ENCODE peak calls at places on chromosomes 11 and 22, in five cellular contexts. H, M, A, Z and T are unnamed samples.
A peak's percentile ranks its signal among the peaks of the same experiment; 100 is the strongest.

GRCh38 chr11:120061036-120061760 is 76.7 kb downstream of the TRIM29 start:
- DNase-seq in A (no peak), Z (peak; percentile 41), M (no peak), H (no peak), T (peak; percentile 21)

GRCh38 chr11:31834237-31834636 is 23.1 kb upstream of the PAX6 start:
- DNase-seq in M (no peak), H (no peak), A (no peak), Z (no peak), T (no peak)

GRCh38 chr22:17085277-17086091 is 684 bp downstream of the IL17RA start:
- DNase-seq in A (peak; percentile 47), H (no peak), Z (peak; percentile 74), M (no peak), T (peak; percentile 28)

GRCh38 chr11:128548655-128549255 is 38.6 kb downstream of the ETS1 start:
- DNase-seq in Z (peak; percentile 74), A (peak; percentile 49), M (peak; percentile 32), H (peak; percentile 30), T (no peak)

GRCh38 chr11:118194835-118195627 is 18.6 kb upstream of the SCN2B start:
- DNase-seq in Z (peak; percentile 88), A (peak; percentile 94), M (peak; percentile 64), H (peak; percentile 86), T (peak; percentile 45)

GRCh38 chr11:114251797-114252327 is 44.3 kb upstream of the NNMT start:
- DNase-seq in H (no peak), Z (no peak), M (no peak), A (no peak), T (no peak)

GRCh38 chr11:17280494-17281127 is 4.1 kb downstream of the NUCB2 start:
- DNase-seq in Z (no peak), A (no peak), H (no peak), M (peak; percentile 21), T (no peak)

GRCh38 chr11:44266056-44266780 is 43.7 kb downstream of the ALX4 start:
- DNase-seq in M (no peak), Z (no peak), H (no peak), A (no peak), T (no peak)

GRCh38 chr22:46366801-46367706 is 31.5 kb downstream of the TRMU start:
- DNase-seq in A (no peak), Z (no peak), M (no peak), H (no peak), T (no peak)

GRCh38 chr22:26547426-26547825 is 35.2 kb upstream of the TFIP11 start:
- DNase-seq in H (no peak), A (no peak), M (peak; percentile 11), Z (no peak), T (no peak)

GRCh38 chr11:122796128-122796717 is 42.1 kb upstream of the CRTAM start:
- DNase-seq in Z (no peak), A (peak; percentile 60), H (peak; percentile 69), M (peak; percentile 36), T (no peak)

GRCh38 chr22:49971232-49972162 is 10.9 kb downstream of the PIM3 start:
- DNase-seq in H (peak; percentile 61), M (no peak), A (peak; percentile 93), Z (peak; percentile 89), T (peak; percentile 79)

GRCh38 chr11:45457649-45458048 is 171.5 kb upstream of the SYT13 start:
- DNase-seq in M (peak; percentile 79), Z (no peak), H (no peak), A (no peak), T (no peak)

GRCh38 chr22:33779243-33779642 is 141.0 kb downstream of the LARGE1 start:
- DNase-seq in A (no peak), H (no peak), M (no peak), Z (no peak), T (no peak)

GRCh38 chr22:43848366-43849171 is 13.7 kb downstream of the SULT4A1 start:
- DNase-seq in M (peak; percentile 52), H (no peak), A (no peak), Z (no peak), T (peak; percentile 48)

GRCh38 chr11:15933896-15934625 is 422.3 kb downstream of the SOX6 start:
- DNase-seq in M (peak; percentile 58), H (no peak), Z (no peak), A (no peak), T (no peak)

GRCh38 chr11:134466035-134466908 is 54.2 kb upstream of the B3GAT1 start:
- DNase-seq in H (no peak), Z (no peak), M (no peak), A (peak; percentile 66), T (no peak)

GRCh38 chr11:22234743-22235142 is 41.9 kb downstream of the ANO5 start:
- DNase-seq in Z (no peak), M (no peak), A (no peak), H (no peak), T (no peak)

GRCh38 chr11:122559734-122560382 is 95.7 kb upstream of the UBASH3B start:
- DNase-seq in M (peak; percentile 25), Z (no peak), H (no peak), A (no peak), T (no peak)

DNA sequence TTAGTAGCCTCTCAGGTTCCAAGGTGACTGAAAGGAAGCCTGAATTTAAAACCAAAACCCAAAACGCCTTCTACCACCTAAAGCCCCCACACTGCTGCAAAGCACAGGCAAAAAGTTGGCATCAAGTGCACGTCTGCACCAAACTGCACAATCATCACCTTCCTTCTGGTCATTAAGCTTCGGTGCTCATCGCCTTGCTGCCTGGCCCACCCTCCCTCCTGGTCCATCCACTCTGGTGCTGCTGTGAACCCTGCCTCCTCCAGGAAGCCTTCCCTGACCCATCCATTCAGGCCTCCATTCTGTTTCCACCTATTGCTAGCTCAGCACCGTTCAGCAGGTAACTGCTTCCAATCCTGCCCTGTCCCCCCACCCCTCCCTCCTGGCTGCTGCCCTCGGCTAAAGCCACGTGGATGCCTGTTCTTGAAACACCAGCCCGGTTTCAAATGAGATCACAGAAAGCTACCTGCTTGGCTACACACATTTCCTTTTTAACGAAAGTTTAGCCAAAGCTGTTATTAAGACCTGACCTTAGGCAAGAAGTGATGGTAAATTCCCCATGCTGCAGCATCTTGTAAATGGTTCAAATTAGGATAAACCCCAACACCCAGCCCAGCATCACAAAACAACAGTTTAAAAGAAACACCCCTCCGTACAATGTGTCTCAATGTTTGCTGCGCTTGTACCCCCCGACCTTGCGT is 53.8 kb upstream of the CD5 start:
- DNase-seq in A (no peak), H (no peak), Z (no peak), M (no peak), T (no peak)
- TF ChIP-seq POLR2A in A (no peak), H (no peak), Z (no peak), M (no peak), T (no peak)

DNA sequence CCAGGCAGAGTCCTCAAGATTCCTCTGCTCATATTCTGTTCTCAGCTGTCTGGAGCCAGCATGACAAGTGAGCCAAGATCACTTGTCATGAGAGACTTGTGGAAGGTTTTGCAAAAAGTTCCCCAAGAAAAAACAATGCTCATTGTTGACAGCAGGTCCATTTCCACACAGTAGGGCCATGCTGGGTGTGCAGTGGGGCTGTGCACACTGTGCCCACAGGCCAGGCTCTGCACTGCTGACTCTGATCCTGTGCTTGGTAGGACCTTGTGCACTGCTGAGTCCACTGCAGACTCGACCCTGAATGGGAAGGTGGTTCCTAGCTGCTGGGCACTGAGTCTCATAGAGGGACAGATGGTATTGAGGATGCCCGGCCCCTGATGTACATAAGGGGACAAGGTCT is 33.9 kb upstream of the IGLL5 start:
- DNase-seq in A (no peak), M (no peak), Z (no peak), H (no peak), T (no peak)
- TF ChIP-seq POLR2A in A (no peak), M (no peak), Z (no peak), H (no peak), T (no peak)

DNA sequence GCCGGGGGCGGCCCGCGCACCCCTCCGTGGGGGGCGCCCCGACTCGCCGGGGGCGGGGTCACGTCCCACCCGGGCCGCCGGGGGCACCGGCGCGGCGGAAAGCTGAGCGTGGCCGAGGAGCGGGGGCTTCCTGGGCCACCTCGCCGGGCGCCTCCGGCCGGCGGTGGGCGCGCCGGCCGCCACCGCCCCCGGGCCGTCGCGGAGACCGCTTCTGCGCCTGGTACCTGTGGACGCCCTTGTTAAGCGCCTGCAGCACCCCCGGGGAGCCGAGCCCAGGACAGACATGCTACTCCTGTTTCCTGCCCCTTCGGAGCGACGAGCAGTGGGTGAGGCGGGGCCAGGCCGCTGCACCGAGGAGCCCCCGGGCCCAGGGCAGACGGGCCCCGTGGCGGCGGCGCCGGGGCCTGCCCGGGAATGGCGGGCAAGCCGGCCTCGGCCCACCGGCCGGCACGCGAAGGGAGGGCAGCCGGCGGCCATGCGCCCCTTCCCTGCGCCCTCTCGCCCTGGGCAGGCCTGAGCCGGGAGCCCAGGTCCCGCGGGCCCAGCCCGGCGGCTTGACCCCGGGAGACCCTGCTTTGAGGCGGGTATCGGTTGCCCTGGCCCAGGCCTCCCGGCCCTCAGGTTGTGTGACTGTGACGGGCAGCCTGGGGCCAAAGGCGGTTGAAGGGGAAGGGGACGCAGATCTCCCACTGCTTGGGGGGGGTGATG is 850 bp upstream of the KDM2A start:
- DNase-seq in Z (peak; percentile 81), H (no peak), A (peak; percentile 48), M (no peak), T (peak; percentile 52)
- TF ChIP-seq POLR2A in Z (no peak), H (no peak), A (no peak), M (peak; percentile 33), T (no peak)

GRCh38 chr11:78821371-78822306 is 247.0 kb upstream of the NARS2 start:
- DNase-seq in A (no peak), H (no peak), M (peak; percentile 88), Z (no peak), T (no peak)
- TF ChIP-seq POLR2A in A (no peak), H (no peak), M (no peak), Z (no peak), T (no peak)

DNA sequence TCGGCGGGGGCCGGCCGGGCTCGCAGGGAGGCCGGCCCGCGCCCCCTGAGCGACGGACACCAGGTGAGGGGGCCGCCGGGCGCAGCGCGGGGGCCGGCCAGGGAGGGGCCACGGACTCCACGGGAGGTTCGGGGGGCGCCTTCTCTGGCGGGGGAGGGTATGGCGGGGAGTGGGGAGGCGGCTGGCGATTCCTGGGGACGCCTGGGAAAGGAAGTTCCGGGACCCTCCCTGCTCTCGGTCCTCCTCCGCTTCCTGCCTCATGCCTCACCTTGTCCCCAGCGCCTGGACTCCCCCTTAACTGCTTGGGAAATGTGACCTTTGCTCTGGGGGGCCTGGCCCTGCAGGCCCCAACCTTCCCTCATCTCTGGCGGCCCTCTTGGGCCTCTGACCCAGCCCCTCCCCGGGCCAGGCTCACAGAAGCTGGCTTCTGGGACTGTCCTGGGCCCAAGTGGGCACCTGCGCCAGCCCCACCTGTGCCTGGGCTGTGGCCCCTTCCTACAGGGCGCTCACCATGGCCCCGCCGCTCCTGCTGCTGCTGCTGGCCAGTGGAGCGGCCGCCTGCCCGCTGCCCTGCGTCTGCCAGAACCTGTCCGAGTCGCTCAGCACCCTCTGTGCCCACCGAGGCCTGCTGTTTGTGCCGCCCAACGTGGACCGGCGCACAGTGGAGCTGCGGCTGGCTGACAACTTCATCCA is 516 bp downstream of the LRFN4 start:
- DNase-seq in H (no peak), Z (peak; percentile 62), M (no peak), A (no peak), T (no peak)
- TF ChIP-seq POLR2A in H (no peak), Z (no peak), M (peak; percentile 1), A (no peak), T (no peak)

GRCh38 chr22:40044870-40045834 is 50.4 kb downstream of the FAM83F start:
- DNase-seq in A (peak; percentile 56), Z (no peak), H (no peak), M (peak; percentile 15), T (no peak)
- TF ChIP-seq POLR2A in A (no peak), Z (no peak), H (no peak), M (no peak), T (no peak)